ENCODE peak calls at places on chromosomes 2 and 18, in four cellular contexts. One of them, this sample, is unnamed.

GRCh38 chr18:40612356-40612755 is 1342.7 kb upstream of the PIK3C3 start:
- DNase-seq in pancreas: no peak
- DNase-seq in fibroblast of lung: no peak
- DNase-seq in ecto neural progenitor cell: no peak
- DNase-seq in this sample: no peak

GRCh38 chr2:232438051-232438450 is 17.9 kb upstream of the ALPI start:
- DNase-seq in pancreas: no peak
- DNase-seq in fibroblast of lung: no peak
- DNase-seq in ecto neural progenitor cell: no peak
- DNase-seq in this sample: peak

GRCh38 chr2:125479143-125479636 is 1176.8 kb upstream of the GYPC start:
- DNase-seq in pancreas: no peak
- DNase-seq in fibroblast of lung: no peak
- DNase-seq in ecto neural progenitor cell: no peak
- DNase-seq in this sample: no peak

GRCh38 chr18:11496561-11497172 is 112.7 kb upstream of the SLC35G4 start:
- DNase-seq in pancreas: no peak
- DNase-seq in fibroblast of lung: peak
- DNase-seq in ecto neural progenitor cell: no peak
- DNase-seq in this sample: no peak

GRCh38 chr18:28204154-28204553 is 27.2 kb upstream of the CDH2 start:
- DNase-seq in pancreas: no peak
- DNase-seq in fibroblast of lung: peak
- DNase-seq in ecto neural progenitor cell: no peak
- DNase-seq in this sample: no peak

GRCh38 chr2:66771359-66771978 is 336.5 kb downstream of the MEIS1 start:
- DNase-seq in pancreas: no peak
- DNase-seq in fibroblast of lung: peak
- DNase-seq in ecto neural progenitor cell: no peak
- DNase-seq in this sample: no peak

GRCh38 chr2:207807516-207807915 is 37.8 kb upstream of the FZD5 start:
- DNase-seq in pancreas: no peak
- DNase-seq in fibroblast of lung: no peak
- DNase-seq in ecto neural progenitor cell: no peak
- DNase-seq in this sample: no peak

GRCh38 chr2:42970151-42970550 is 177.8 kb upstream of the HAAO start:
- DNase-seq in pancreas: no peak
- DNase-seq in fibroblast of lung: peak
- DNase-seq in ecto neural progenitor cell: no peak
- DNase-seq in this sample: peak

GRCh38 chr2:94947097-94948016 is 76.1 kb downstream of the TEKT4 start:
- DNase-seq in pancreas: no peak
- DNase-seq in fibroblast of lung: no peak
- DNase-seq in ecto neural progenitor cell: no peak
- DNase-seq in this sample: no peak

GRCh38 chr2:112811841-112812306 is 24.7 kb downstream of the IL1B start:
- DNase-seq in pancreas: no peak
- DNase-seq in fibroblast of lung: peak
- DNase-seq in ecto neural progenitor cell: no peak
- DNase-seq in this sample: no peak

GRCh38 chr2:105915005-105915558 is 170.4 kb downstream of the NCK2 start:
- DNase-seq in pancreas: no peak
- DNase-seq in fibroblast of lung: no peak
- DNase-seq in ecto neural progenitor cell: no peak
- DNase-seq in this sample: no peak

GRCh38 chr18:75081486-75081885 is 127.5 kb downstream of the PTGR3 start:
- DNase-seq in pancreas: no peak
- DNase-seq in fibroblast of lung: no peak
- DNase-seq in ecto neural progenitor cell: no peak
- DNase-seq in this sample: no peak

GRCh38 chr18:23721711-23722479 is 32.6 kb downstream of the LAMA3 start:
- DNase-seq in pancreas: no peak
- DNase-seq in fibroblast of lung: peak
- DNase-seq in ecto neural progenitor cell: no peak
- DNase-seq in this sample: no peak

GRCh38 chr18:41146301-41146700 is 808.7 kb upstream of the PIK3C3 start:
- DNase-seq in pancreas: no peak
- DNase-seq in fibroblast of lung: no peak
- DNase-seq in ecto neural progenitor cell: no peak
- DNase-seq in this sample: no peak

GRCh38 chr2:63465633-63466032 is 122.6 kb downstream of the WDPCP start:
- DNase-seq in pancreas: no peak
- DNase-seq in fibroblast of lung: peak
- DNase-seq in ecto neural progenitor cell: no peak
- DNase-seq in this sample: no peak

GRCh38 chr2:108288534-108289106 is at the start of gene SULT1C2:
- DNase-seq in pancreas: no peak
- DNase-seq in fibroblast of lung: peak
- DNase-seq in ecto neural progenitor cell: peak
- DNase-seq in this sample: peak

GRCh38 chr2:216991563-216991962 is 131.7 kb upstream of the TNP1 start:
- DNase-seq in pancreas: no peak
- DNase-seq in fibroblast of lung: no peak
- DNase-seq in ecto neural progenitor cell: no peak
- DNase-seq in this sample: no peak

GRCh38 chr2:133568172-133568571 is at the start of gene NCKAP5:
- DNase-seq in pancreas: no peak
- DNase-seq in fibroblast of lung: peak
- DNase-seq in ecto neural progenitor cell: peak
- DNase-seq in this sample: no peak

GRCh38 chr2:73970850-73971471 is 13.7 kb upstream of the TET3 start:
- DNase-seq in pancreas: peak
- DNase-seq in fibroblast of lung: no peak
- DNase-seq in ecto neural progenitor cell: no peak
- DNase-seq in this sample: no peak

GRCh38 chr2:218780026-218780425 is 1.9 kb upstream of the CYP27A1 start:
- DNase-seq in pancreas: no peak
- DNase-seq in fibroblast of lung: no peak
- DNase-seq in ecto neural progenitor cell: no peak
- DNase-seq in this sample: no peak

GRCh38 chr2:148459300-148459891 is 185.2 kb upstream of the EPC2 start:
- DNase-seq in pancreas: no peak
- DNase-seq in fibroblast of lung: peak
- DNase-seq in ecto neural progenitor cell: no peak
- DNase-seq in this sample: no peak

GRCh38 chr2:65031341-65032015 is 24.7 kb upstream of the CEP68 start:
- DNase-seq in pancreas: peak
- DNase-seq in fibroblast of lung: no peak
- DNase-seq in ecto neural progenitor cell: no peak
- DNase-seq in this sample: peak

GRCh38 chr18:55116855-55117254 is 157.6 kb upstream of the CCDC68 start:
- DNase-seq in pancreas: no peak
- DNase-seq in fibroblast of lung: peak
- DNase-seq in ecto neural progenitor cell: no peak
- DNase-seq in this sample: no peak

GRCh38 chr2:162106746-162107145 is 32.7 kb upstream of the DPP4 start:
- DNase-seq in pancreas: no peak
- DNase-seq in fibroblast of lung: no peak
- DNase-seq in ecto neural progenitor cell: no peak
- DNase-seq in this sample: no peak

GRCh38 chr2:19805266-19805665 is 96.5 kb downstream of the TTC32 start:
- DNase-seq in pancreas: no peak
- DNase-seq in fibroblast of lung: no peak
- DNase-seq in ecto neural progenitor cell: no peak
- DNase-seq in this sample: no peak

This sample was measured in islet precursor cell.